ENCODE peak calls at places on chromosomes 16 and 17, in seven cellular contexts. X is K562, E is SK-N-SH, L is GM12892, R is H1, Q is GM12878, G is HepG2. M is an unnamed sample.
A peak's percentile ranks its signal among the peaks of the same experiment; 100 is the strongest.

GRCh38 chr16:35748621-35749252 is 2289.3 kb downstream of the TP53TG3F start:
- DNase-seq in Q (no peak), X (no peak), E (peak; percentile 15), R (no peak), G (no peak), L (no peak), M (no peak)

GRCh38 chr17:67245694-67246397 is 850 bp upstream of the HELZ start:
- DNase-seq in X (peak; percentile 51), E (peak; percentile 93), G (peak; percentile 81), Q (no peak), R (no peak), L (peak; percentile 26), M (peak; percentile 33)

GRCh38 chr17:58279736-58280479 is 827 bp downstream of the MPO start:
- DNase-seq in X (peak; percentile 7), G (no peak), E (peak; percentile 35), L (no peak), Q (no peak), R (no peak), M (no peak)

GRCh38 chr17:77807051-77807745 is 151.3 kb upstream of the TNRC6C start:
- DNase-seq in G (no peak), Q (no peak), E (no peak), L (no peak), X (no peak), R (no peak), M (no peak)

GRCh38 chr16:78836802-78837489 is 737.5 kb downstream of the WWOX start:
- DNase-seq in L (no peak), Q (no peak), R (no peak), X (no peak), E (no peak), G (no peak), M (no peak)

GRCh38 chr17:28072935-28073533 is 30.6 kb downstream of the NLK start:
- DNase-seq in X (no peak), Q (no peak), R (no peak), E (no peak), L (no peak), G (no peak), M (no peak)

GRCh38 chr17:16013943-16014407 is 14.4 kb downstream of the TTC19 start:
- DNase-seq in X (no peak), R (no peak), L (no peak), Q (no peak), G (peak; percentile 57), E (peak; percentile 50), M (no peak)

GRCh38 chr17:75142236-75142971 is 10.9 kb upstream of the NT5C start:
- DNase-seq in R (no peak), X (no peak), G (no peak), Q (no peak), L (no peak), E (no peak), M (no peak)

GRCh38 chr17:72977768-72978417 is 114.6 kb downstream of the SLC39A11 start:
- DNase-seq in X (peak; percentile 53), L (no peak), E (no peak), R (no peak), G (no peak), Q (no peak), M (no peak)

GRCh38 chr17:44767493-44767892 is 8.7 kb downstream of the ADAM11 start:
- DNase-seq in Q (no peak), G (no peak), E (no peak), L (no peak), X (no peak), R (no peak), M (peak; percentile 43)

GRCh38 chr17:39553326-39553945 is 54.3 kb downstream of the NEUROD2 start:
- DNase-seq in L (no peak), G (no peak), X (no peak), Q (no peak), E (no peak), R (no peak), M (no peak)

GRCh38 chr16:78297066-78297666 is 197.7 kb downstream of the WWOX start:
- DNase-seq in L (no peak), Q (no peak), G (peak; percentile 98), X (no peak), R (no peak), E (no peak), M (no peak)

GRCh38 chr16:78321611-78322010 is 222.2 kb downstream of the WWOX start:
- DNase-seq in Q (no peak), G (no peak), E (peak; percentile 29), L (no peak), R (no peak), X (no peak), M (no peak)

GRCh38 chr17:59725691-59726090 is 18.2 kb downstream of the VMP1 start:
- DNase-seq in Q (no peak), L (no peak), E (no peak), G (peak; percentile 68), R (no peak), X (no peak), M (no peak)

GRCh38 chr17:39244016-39244599 is 18.4 kb upstream of the STAC2 start:
- DNase-seq in R (no peak), L (no peak), G (no peak), E (no peak), Q (no peak), X (no peak), M (no peak)

GRCh38 chr17:60947100-60947499 is 269.4 kb downstream of the BCAS3 start:
- DNase-seq in X (no peak), Q (no peak), R (no peak), G (no peak), L (no peak), E (peak; percentile 9), M (no peak)

GRCh38 chr17:632551-632950 is 82.1 kb downstream of the VPS53 start:
- DNase-seq in Q (no peak), G (no peak), E (no peak), X (no peak), L (no peak), R (no peak), M (no peak)

GRCh38 chr16:25024900-25025299 is 9.7 kb upstream of the ARHGAP17 start:
- DNase-seq in L (no peak), G (no peak), E (no peak), R (no peak), X (no peak), Q (no peak), M (no peak)

GRCh38 chr16:25030420-25031131 is 15.4 kb upstream of the ARHGAP17 start:
- DNase-seq in G (no peak), L (no peak), Q (no peak), R (no peak), E (no peak), X (no peak), M (no peak)

GRCh38 chr16:25026621-25027020 is 11.5 kb upstream of the ARHGAP17 start:
- DNase-seq in R (no peak), X (no peak), G (no peak), Q (no peak), E (no peak), L (no peak), M (no peak)

GRCh38 chr16:25027281-25027680 is 12.1 kb upstream of the ARHGAP17 start:
- DNase-seq in Q (no peak), R (no peak), X (no peak), E (no peak), G (no peak), L (no peak), M (no peak)

GRCh38 chr16:25027781-25028180 is 12.6 kb upstream of the ARHGAP17 start:
- DNase-seq in E (no peak), Q (no peak), L (no peak), G (no peak), X (no peak), R (no peak), M (no peak)
- TF ChIP-seq TAF1 in E (no peak), Q (no peak), L (no peak), G (no peak), X (no peak), R (no peak), M (no peak)

GRCh38 chr17:80889897-80890550 is 101.6 kb upstream of the CHMP6 start:
- DNase-seq in E (no peak), Q (no peak), L (no peak), X (no peak), R (no peak), G (no peak), M (no peak)

GRCh38 chr17:80887639-80888175 is 103.9 kb upstream of the CHMP6 start:
- DNase-seq in X (no peak), L (no peak), Q (no peak), E (no peak), R (no peak), G (no peak), M (no peak)

GRCh38 chr17:80886641-80887573 is 104.7 kb upstream of the CHMP6 start:
- DNase-seq in Q (no peak), L (no peak), X (no peak), R (no peak), G (no peak), E (peak; percentile 64), M (no peak)

GRCh38 chr17:80889231-80889896 is 102.3 kb upstream of the CHMP6 start:
- DNase-seq in G (no peak), R (no peak), E (no peak), L (no peak), X (no peak), Q (no peak), M (no peak)

GRCh38 chr17:80888276-80889160 is 103.1 kb upstream of the CHMP6 start:
- DNase-seq in G (no peak), X (no peak), R (no peak), Q (no peak), L (no peak), E (no peak), M (no peak)
- TF ChIP-seq TAF1 in G (no peak), X (no peak), R (no peak), Q (no peak), L (no peak), E (no peak), M (no peak)

DNA sequence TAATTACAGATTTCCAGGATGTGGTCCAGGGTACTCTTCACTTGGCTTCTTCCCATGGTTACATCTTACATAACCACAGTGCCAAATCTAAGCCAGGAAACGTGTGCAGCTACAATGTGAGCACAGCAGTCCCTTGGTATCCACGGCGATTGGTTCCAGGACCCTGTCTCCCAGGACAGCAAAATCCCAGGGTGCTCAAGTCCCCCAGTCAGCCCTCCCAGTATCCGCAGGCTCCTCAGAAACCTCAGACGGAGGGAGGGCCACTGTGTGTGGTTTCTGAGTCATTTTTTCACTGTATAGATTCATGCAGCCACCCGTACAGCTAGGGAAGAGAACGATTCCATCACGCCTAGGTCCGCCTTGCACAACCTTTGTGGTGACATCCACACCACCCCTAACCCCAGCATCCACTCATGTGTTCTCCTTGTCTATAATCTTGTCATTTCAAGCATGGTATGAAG is 11.1 kb upstream of the ATP2C2 start:
- DNase-seq in E (no peak), R (no peak), G (no peak), L (no peak), Q (no peak), X (no peak), M (no peak)
- TF ChIP-seq TAF1 in E (no peak), R (no peak), G (no peak), L (no peak), Q (no peak), X (no peak), M (no peak)

DNA sequence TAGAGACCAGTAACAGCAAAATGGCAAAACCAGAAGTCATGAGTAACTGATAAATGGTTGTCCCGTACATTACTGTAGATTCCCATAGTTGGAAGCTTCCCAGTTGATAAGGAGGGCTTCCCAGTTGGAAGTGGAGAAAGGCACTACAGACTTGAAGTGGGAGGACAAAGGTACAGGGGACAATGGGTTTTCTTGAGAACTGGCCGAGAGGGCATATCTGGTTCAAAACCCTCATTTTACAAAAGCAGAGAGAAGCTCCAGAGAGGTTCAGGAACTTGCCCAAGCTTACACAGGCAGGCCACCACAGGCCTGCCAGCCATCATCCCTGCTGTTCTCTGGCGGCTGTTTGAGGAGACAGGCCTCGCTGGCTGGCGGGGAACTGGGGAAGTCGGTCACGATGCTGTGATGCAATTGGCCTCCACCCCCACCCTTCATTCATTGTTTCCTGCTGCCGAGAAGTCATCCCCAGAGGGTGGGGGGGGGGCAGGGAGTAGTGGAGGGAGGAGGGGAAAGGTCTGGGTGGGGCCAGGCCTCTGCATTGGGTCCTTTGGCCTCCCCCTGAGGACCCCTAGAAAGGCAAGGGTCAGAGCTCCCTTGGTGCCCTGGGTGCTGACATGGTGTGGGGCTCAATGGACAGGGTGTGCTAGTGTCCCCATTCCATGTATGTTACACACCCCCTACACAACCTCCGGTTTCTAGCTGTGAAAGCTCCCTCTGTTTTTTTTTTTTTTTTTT is 3.0 kb downstream of the UBALD2 start:
- DNase-seq in L (no peak), Q (peak; percentile 76), R (no peak), X (peak; percentile 87), E (peak; percentile 39), G (no peak), M (no peak)
- TF ChIP-seq TAF1 in L (peak; percentile 80), Q (peak; percentile 69), R (no peak), X (peak; percentile 70), E (no peak), G (no peak), M (peak; percentile 78)